ENCODE peak calls at places on chromosome 18, in seven cellular contexts. V, T, X, K, G, W and P are unnamed samples.

GRCh38 chr18:54958711-54959625 is at the start of gene CCDC68:
- DNase-seq in V (no peak), T (no peak), X (no peak), K (no peak), G (no peak), W (no peak), P (no peak)

GRCh38 chr18:63831080-63831788 is 56.0 kb downstream of the SERPINB7 start:
- DNase-seq in V (no peak), T (peak), X (no peak), K (no peak), G (peak), W (no peak), P (no peak)

GRCh38 chr18:11981633-11982366 is 493 bp downstream of the IMPA2 start:
- DNase-seq in V (peak), T (no peak), X (peak), K (no peak), G (peak), W (peak), P (peak)

GRCh38 chr18:44807766-44808165 is 127.1 kb downstream of the SETBP1 start:
- DNase-seq in V (no peak), T (no peak), X (no peak), K (no peak), G (no peak), W (no peak), P (no peak)

GRCh38 chr18:37260367-37261093 is 305.1 kb downstream of the CELF4 start:
- DNase-seq in V (no peak), T (no peak), X (no peak), K (no peak), G (no peak), W (no peak), P (no peak)

GRCh38 chr18:23718243-23718720 is 29.0 kb downstream of the LAMA3 start:
- DNase-seq in V (no peak), T (no peak), X (no peak), K (no peak), G (no peak), W (no peak), P (no peak)

GRCh38 chr18:9366126-9366714 is 31.6 kb downstream of the TWSG1 start:
- DNase-seq in V (no peak), T (peak), X (no peak), K (no peak), G (no peak), W (peak), P (no peak)

GRCh38 chr18:55405655-55406373 is 182.2 kb downstream of the TCF4 start:
- DNase-seq in V (no peak), T (peak), X (peak), K (no peak), G (no peak), W (peak), P (no peak)

GRCh38 chr18:63213331-63213900 is 106.2 kb downstream of the BCL2 start:
- DNase-seq in V (peak), T (peak), X (no peak), K (no peak), G (no peak), W (no peak), P (no peak)

GRCh38 chr18:23138470-23138869 is 3.2 kb downstream of the CABLES1 start:
- DNase-seq in V (no peak), T (no peak), X (peak), K (no peak), G (no peak), W (no peak), P (no peak)

GRCh38 chr18:36402765-36403396 is 105.4 kb downstream of the FHOD3 start:
- DNase-seq in V (no peak), T (peak), X (no peak), K (no peak), G (no peak), W (no peak), P (no peak)

GRCh38 chr18:3593381-3593903 is 143.5 kb downstream of the TGIF1 start:
- DNase-seq in V (no peak), T (peak), X (no peak), K (no peak), G (peak), W (no peak), P (no peak)

GRCh38 chr18:11741505-11742145 is 52.6 kb downstream of the GNAL start:
- DNase-seq in V (no peak), T (no peak), X (no peak), K (no peak), G (peak), W (no peak), P (no peak)

GRCh38 chr18:52219102-52219501 is 120.9 kb upstream of the DCC start:
- DNase-seq in V (no peak), T (no peak), X (no peak), K (no peak), G (no peak), W (no peak), P (no peak)

GRCh38 chr18:22606563-22607283 is 189.0 kb upstream of the CTAGE1 start:
- DNase-seq in V (no peak), T (no peak), X (no peak), K (no peak), G (no peak), W (peak), P (no peak)

GRCh38 chr18:79584491-79585394 is 94.9 kb upstream of the CTDP1 start:
- DNase-seq in V (no peak), T (no peak), X (no peak), K (no peak), G (no peak), W (no peak), P (peak)

GRCh38 chr18:79987566-79987965 is 797 bp downstream of the TXNL4A start:
- DNase-seq in V (no peak), T (no peak), X (no peak), K (no peak), G (no peak), W (no peak), P (no peak)

GRCh38 chr18:67318651-67319050 is 197.9 kb downstream of the DSEL start:
- DNase-seq in V (no peak), T (no peak), X (no peak), K (no peak), G (no peak), W (no peak), P (no peak)

GRCh38 chr18:44149706-44150105 is 531.0 kb upstream of the SETBP1 start:
- DNase-seq in V (no peak), T (peak), X (no peak), K (no peak), G (no peak), W (no peak), P (no peak)

GRCh38 chr18:63131106-63131943 is 188.2 kb downstream of the BCL2 start:
- DNase-seq in V (peak), T (peak), X (peak), K (peak), G (peak), W (no peak), P (peak)

GRCh38 chr18:77098033-77098432 is 34.5 kb downstream of the MBP start:
- DNase-seq in V (no peak), T (no peak), X (no peak), K (no peak), G (peak), W (no peak), P (no peak)

GRCh38 chr18:22822841-22823508 is 110.2 kb upstream of the RBBP8 start:
- DNase-seq in V (no peak), T (no peak), X (no peak), K (no peak), G (no peak), W (no peak), P (no peak)

GRCh38 chr18:5142131-5142530 is 54.9 kb downstream of the AKAIN1 start:
- DNase-seq in V (no peak), T (no peak), X (no peak), K (no peak), G (no peak), W (no peak), P (no peak)

GRCh38 chr18:51884039-51884438 is 456.0 kb upstream of the DCC start:
- DNase-seq in V (no peak), T (no peak), X (no peak), K (no peak), G (no peak), W (no peak), P (no peak)

GRCh38 chr18:58302811-58303210 is 258.8 kb downstream of the NEDD4L start:
- DNase-seq in V (no peak), T (no peak), X (no peak), K (no peak), G (no peak), W (no peak), P (no peak)

GRCh38 chr18:421236-422155 is 79.0 kb downstream of the COLEC12 start:
- DNase-seq in V (no peak), T (no peak), X (no peak), K (no peak), G (no peak), W (no peak), P (no peak)

GRCh38 chr18:45248240-45248903 is 366.9 kb upstream of the SLC14A2 start:
- DNase-seq in V (no peak), T (peak), X (no peak), K (no peak), G (peak), W (no peak), P (no peak)

GRCh38 chr18:8802031-8802679 is 96.8 kb downstream of the MTCL1 start:
- DNase-seq in V (no peak), T (no peak), X (no peak), K (no peak), G (no peak), W (no peak), P (no peak)

GRCh38 chr18:31643003-31643402 is 41.4 kb downstream of the B4GALT6 start:
- DNase-seq in V (no peak), T (no peak), X (no peak), K (no peak), G (no peak), W (no peak), P (no peak)

GRCh38 chr18:12031836-12032235 is 50.5 kb downstream of the IMPA2 start:
- DNase-seq in V (no peak), T (peak), X (no peak), K (no peak), G (no peak), W (no peak), P (no peak)

GRCh38 chr18:63182247-63182771 is 137.3 kb downstream of the BCL2 start:
- DNase-seq in V (no peak), T (no peak), X (no peak), K (no peak), G (no peak), W (no peak), P (no peak)

GRCh38 chr18:49628119-49628518 is 66.3 kb downstream of the LIPG start:
- DNase-seq in V (no peak), T (no peak), X (no peak), K (no peak), G (no peak), W (no peak), P (no peak)

GRCh38 chr18:24850532-24850931 is 390.1 kb downstream of the HRH4 start:
- DNase-seq in V (no peak), T (no peak), X (no peak), K (no peak), G (no peak), W (no peak), P (no peak)

GRCh38 chr18:70671889-70672551 is 383.2 kb downstream of the SOCS6 start:
- DNase-seq in V (peak), T (no peak), X (no peak), K (no peak), G (no peak), W (no peak), P (peak)

GRCh38 chr18:28080876-28081300 is 96.0 kb downstream of the CDH2 start:
- DNase-seq in V (no peak), T (no peak), X (no peak), K (no peak), G (no peak), W (no peak), P (no peak)

GRCh38 chr18:77061946-77062517 is 70.6 kb downstream of the MBP start:
- DNase-seq in V (no peak), T (no peak), X (no peak), K (no peak), G (peak), W (no peak), P (no peak)

GRCh38 chr18:47901624-47902362 is 28.7 kb downstream of the SMAD2 start:
- DNase-seq in V (no peak), T (no peak), X (no peak), K (no peak), G (peak), W (no peak), P (no peak)

GRCh38 chr18:13223341-13224148 is 5.0 kb downstream of the LDLRAD4 start:
- DNase-seq in V (no peak), T (no peak), X (peak), K (no peak), G (no peak), W (no peak), P (no peak)

GRCh38 chr18:8601277-8602032 is 7.8 kb upstream of the RAB12 start:
- DNase-seq in V (no peak), T (no peak), X (no peak), K (no peak), G (peak), W (no peak), P (no peak)